ENCODE peak calls at places on chromosomes 11 and 22, in five cellular contexts. U, W, I, S and A are unnamed samples.

GRCh38 chr11:34464591-34465036 is 25.9 kb downstream of the CAT start:
- DNase-seq in U (no peak), W (no peak), I (no peak), S (no peak), A (no peak)

GRCh38 chr11:78656327-78656726 is 81.7 kb upstream of the NARS2 start:
- DNase-seq in U (no peak), W (no peak), I (no peak), S (no peak), A (no peak)

GRCh38 chr11:67545280-67545679 is 22.0 kb upstream of the CABP2 start:
- DNase-seq in U (no peak), W (no peak), I (peak; percentile 66), S (peak; percentile 69), A (no peak)

GRCh38 chr22:42425337-42425988 is 6.7 kb downstream of the NFAM1 start:
- DNase-seq in U (peak; percentile 66), W (no peak), I (no peak), S (no peak), A (no peak)

GRCh38 chr11:44507896-44508440 is 57.5 kb upstream of the CD82 start:
- DNase-seq in U (no peak), W (no peak), I (no peak), S (no peak), A (no peak)

GRCh38 chr11:48093795-48094642 is 113.7 kb downstream of the PTPRJ start:
- DNase-seq in U (no peak), W (no peak), I (peak; percentile 77), S (no peak), A (no peak)

GRCh38 chr11:115974703-115975102 is 470.5 kb upstream of the CADM1 start:
- DNase-seq in U (no peak), W (no peak), I (no peak), S (no peak), A (no peak)

GRCh38 chr11:99766816-99767215 is 746.1 kb downstream of the CNTN5 start:
- DNase-seq in U (no peak), W (no peak), I (no peak), S (no peak), A (no peak)

GRCh38 chr11:87223816-87224215 is 186.1 kb downstream of the TMEM135 start:
- DNase-seq in U (no peak), W (no peak), I (no peak), S (no peak), A (no peak)

GRCh38 chr11:111977141-111978027 is 40.2 kb downstream of the DIXDC1 start:
- DNase-seq in U (peak; percentile 37), W (peak; percentile 3), I (peak; percentile 65), S (peak; percentile 73), A (no peak)

GRCh38 chr11:109229682-109230081 is 192.3 kb upstream of the C11orf87 start:
- DNase-seq in U (no peak), W (no peak), I (no peak), S (no peak), A (no peak)

GRCh38 chr11:124482362-124483147 is 37.1 kb upstream of the OR8B8 start:
- DNase-seq in U (no peak), W (no peak), I (no peak), S (no peak), A (no peak)

GRCh38 chr11:47104337-47104950 is 72.2 kb downstream of the ARFGAP2 start:
- DNase-seq in U (no peak), W (no peak), I (no peak), S (no peak), A (no peak)

GRCh38 chr11:100735949-100736675 is 49.0 kb downstream of the ARHGAP42 start:
- DNase-seq in U (peak; percentile 32), W (no peak), I (no peak), S (no peak), A (no peak)

GRCh38 chr22:36194385-36194784 is 7.2 kb downstream of the APOL4 start:
- DNase-seq in U (no peak), W (no peak), I (no peak), S (no peak), A (no peak)

GRCh38 chr11:120413480-120413879 is 77.3 kb downstream of the ARHGEF12 start:
- DNase-seq in U (peak; percentile 72), W (no peak), I (no peak), S (no peak), A (no peak)

GRCh38 chr22:45064313-45065268 is 54.8 kb upstream of the PHF21B start:
- DNase-seq in U (peak; percentile 92), W (no peak), I (no peak), S (no peak), A (no peak)
- H3K27ac ChIP-seq in U (no peak overlapping the region), W (no peak overlapping the region), I (no peak overlapping the region), S (no peak overlapping the region), A (no peak overlapping the region)

GRCh38 chr11:132728026-132728425 is 804.3 kb downstream of the OPCML start:
- DNase-seq in U (no peak), W (no peak), I (no peak), S (no peak), A (no peak)
- H3K9me3 ChIP-seq in U (no peaks in the 10 kb centered on the region), W (no peaks in the 10 kb centered on the region), I (no peaks in the 10 kb centered on the region), S (no peaks in the 10 kb centered on the region), A (no peaks in the 10 kb centered on the region)

GRCh38 chr22:28430656-28431055 is 249.0 kb downstream of the TTC28 start:
- DNase-seq in U (no peak), W (no peak), I (no peak), S (no peak), A (no peak)
- H3K4me1 ChIP-seq in U (peaks cover 8% of the 10 kb centered on the region), W (no peaks in the 10 kb centered on the region), I (no peaks in the 10 kb centered on the region), S (peaks cover 36% of the 10 kb centered on the region), A (no peaks in the 10 kb centered on the region)

GRCh38 chr11:909406-909805 is 1.2 kb downstream of the CHID1 start:
- DNase-seq in U (no peak), W (no peak), I (no peak), S (no peak), A (no peak)
- H3K27ac ChIP-seq in U (no peak overlapping the region), W (no peak overlapping the region), I (no peak overlapping the region), S (no peak overlapping the region), A (no peak overlapping the region)

DNA sequence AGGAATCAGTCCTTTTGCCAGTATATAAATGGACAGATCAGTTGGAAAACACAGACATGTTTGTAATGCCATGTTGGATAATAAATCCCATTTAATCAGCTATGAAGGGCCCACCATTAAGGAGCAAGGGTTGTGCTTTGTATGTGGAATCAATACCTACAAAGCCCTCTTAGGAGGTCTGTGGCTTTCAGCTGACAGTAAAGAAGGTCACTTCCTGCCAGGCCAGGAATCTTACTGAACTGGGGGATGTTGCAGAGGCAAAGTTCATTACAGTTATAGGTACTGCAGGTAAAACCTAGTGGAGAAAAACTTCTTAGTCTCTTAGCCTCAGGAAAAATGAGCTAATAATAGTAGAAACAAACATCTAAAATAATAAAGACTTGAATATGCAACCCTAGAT is 129.5 kb downstream of the FAM76B start:
- DNase-seq in U (no peak), W (no peak), I (no peak), S (no peak), A (no peak)
- H3K9me3 ChIP-seq in U (no peaks in the 10 kb centered on the region), W (no peaks in the 10 kb centered on the region), I (no peaks in the 10 kb centered on the region), S (no peaks in the 10 kb centered on the region), A (no peaks in the 10 kb centered on the region)

GRCh38 chr11:929405-929804 is 3.7 kb downstream of the AP2A2 start:
- DNase-seq in U (no peak), W (no peak), I (no peak), S (no peak), A (no peak)

GRCh38 chr11:932435-932834 is 6.8 kb downstream of the AP2A2 start:
- DNase-seq in U (no peak), W (no peak), I (no peak), S (no peak), A (no peak)

GRCh38 chr11:933936-934335 is 8.3 kb downstream of the AP2A2 start:
- DNase-seq in U (no peak), W (no peak), I (no peak), S (no peak), A (no peak)

GRCh38 chr11:933002-933820 is 7.5 kb downstream of the AP2A2 start:
- DNase-seq in U (no peak), W (no peak), I (no peak), S (no peak), A (no peak)

DNA sequence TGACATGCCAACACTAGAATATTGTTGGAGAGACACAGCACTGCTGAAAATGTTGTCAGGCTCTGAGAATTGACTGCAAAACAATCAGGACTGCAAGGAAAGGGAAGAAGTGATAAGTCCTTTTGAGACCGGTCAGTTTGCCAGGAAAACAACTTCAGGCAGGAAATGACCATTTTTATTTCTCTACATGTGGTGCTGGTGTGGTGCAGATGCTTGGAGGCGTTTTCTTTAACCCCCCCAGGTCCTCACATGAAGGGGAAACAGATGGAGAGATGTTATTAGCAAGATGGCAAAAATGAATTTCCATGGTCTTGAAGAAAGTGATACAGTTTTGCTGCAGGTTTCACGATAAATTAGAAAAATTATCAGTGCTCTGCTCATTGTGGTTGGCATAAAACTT is 5.7 kb downstream of the AP2A2 start:
- DNase-seq in U (no peak), W (no peak), I (no peak), S (no peak), A (no peak)
- H3K4me1 ChIP-seq in U (peaks cover 6% of the 10 kb centered on the region), W (peaks cover 44% of the 10 kb centered on the region), I (no peaks in the 10 kb centered on the region), S (peaks cover 70% of the 10 kb centered on the region), A (peaks cover 34% of the 10 kb centered on the region)

DNA sequence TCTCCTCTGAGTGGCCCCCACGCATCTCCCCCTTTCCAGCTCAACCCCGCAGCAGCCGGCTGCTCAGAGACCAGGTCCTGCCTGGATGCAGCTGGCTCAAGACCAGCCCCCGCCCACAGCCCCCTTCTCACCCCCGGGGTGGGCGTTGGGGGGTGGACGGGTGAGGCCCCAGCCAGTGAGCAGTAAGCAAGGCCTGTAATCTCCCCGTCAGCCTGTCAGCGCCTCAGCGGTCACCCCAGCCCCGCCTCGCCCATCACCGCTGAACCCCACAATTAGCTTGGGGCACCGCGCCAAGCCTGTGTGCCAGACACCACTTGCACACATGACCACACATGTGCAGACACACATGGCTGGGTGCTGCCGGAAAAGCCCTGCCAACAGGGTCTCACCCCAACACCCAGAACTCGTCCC is 5.9 kb downstream of the PLXNB2 start:
- DNase-seq in U (no peak), W (no peak), I (peak; percentile 88), S (no peak), A (no peak)
- H3K27ac ChIP-seq in U (no peak overlapping the region), W (no peak overlapping the region), I (peak overlapping the region; percentile 86), S (peak overlapping the region; percentile 98), A (no peak overlapping the region)

GRCh38 chr22:49158741-49159564 is 668.7 kb downstream of the BRD1 start:
- DNase-seq in U (no peak), W (no peak), I (peak; percentile 38), S (no peak), A (no peak)
- H3K9me3 ChIP-seq in U (peaks cover 66% of the 10 kb centered on the region), W (no peaks in the 10 kb centered on the region), I (no peaks in the 10 kb centered on the region), S (no peaks in the 10 kb centered on the region), A (no peaks in the 10 kb centered on the region)